ENCODE peak calls at places on chromosome 18, in six cellular contexts. One of them, this sample, is unnamed.

GRCh38 chr18:13436596-13436995 is 218.0 kb downstream of the LDLRAD4 start:
- DNase-seq in activated CD4-positive, alpha-beta T cell treated with anti-CD3 and anti-CD28 coated beads, Interleukin-2, amount 50 U/mL, for 4 hours: peak
- DNase-seq in iPS DF 6.9: no peak
- DNase-seq in lower lobe of right lung: no peak
- DNase-seq in activated CD8-positive, alpha-beta memory T cell treated with anti-CD3 and anti-CD28 coated beads for 24 hours: no peak
- DNase-seq in central memory CD4-positive, alpha-beta T cell: peak
- DNase-seq in this sample: peak

GRCh38 chr18:36608107-36608506 is 220.7 kb downstream of the TPGS2 start:
- DNase-seq in activated CD4-positive, alpha-beta T cell treated with anti-CD3 and anti-CD28 coated beads, Interleukin-2, amount 50 U/mL, for 4 hours: no peak
- DNase-seq in iPS DF 6.9: no peak
- DNase-seq in lower lobe of right lung: no peak
- DNase-seq in activated CD8-positive, alpha-beta memory T cell treated with anti-CD3 and anti-CD28 coated beads for 24 hours: no peak
- DNase-seq in central memory CD4-positive, alpha-beta T cell: no peak
- DNase-seq in this sample: no peak

GRCh38 chr18:35949903-35950627 is 22.4 kb upstream of the RMP24 start:
- DNase-seq in activated CD4-positive, alpha-beta T cell treated with anti-CD3 and anti-CD28 coated beads, Interleukin-2, amount 50 U/mL, for 4 hours: peak
- DNase-seq in iPS DF 6.9: peak
- DNase-seq in lower lobe of right lung: peak
- DNase-seq in activated CD8-positive, alpha-beta memory T cell treated with anti-CD3 and anti-CD28 coated beads for 24 hours: peak
- DNase-seq in central memory CD4-positive, alpha-beta T cell: peak
- DNase-seq in this sample: peak

GRCh38 chr18:62119884-62120283 is 67.0 kb downstream of the PIGN start:
- DNase-seq in activated CD4-positive, alpha-beta T cell treated with anti-CD3 and anti-CD28 coated beads, Interleukin-2, amount 50 U/mL, for 4 hours: no peak
- DNase-seq in iPS DF 6.9: no peak
- DNase-seq in lower lobe of right lung: no peak
- DNase-seq in activated CD8-positive, alpha-beta memory T cell treated with anti-CD3 and anti-CD28 coated beads for 24 hours: no peak
- DNase-seq in central memory CD4-positive, alpha-beta T cell: no peak
- DNase-seq in this sample: no peak

GRCh38 chr18:12307871-12308385 is at the start of gene TUBB6:
- DNase-seq in activated CD4-positive, alpha-beta T cell treated with anti-CD3 and anti-CD28 coated beads, Interleukin-2, amount 50 U/mL, for 4 hours: no peak
- DNase-seq in iPS DF 6.9: no peak
- DNase-seq in lower lobe of right lung: peak
- DNase-seq in activated CD8-positive, alpha-beta memory T cell treated with anti-CD3 and anti-CD28 coated beads for 24 hours: no peak
- DNase-seq in central memory CD4-positive, alpha-beta T cell: no peak
- DNase-seq in this sample: no peak

GRCh38 chr18:22043837-22044236 is 125.6 kb upstream of the GATA6 start:
- DNase-seq in activated CD4-positive, alpha-beta T cell treated with anti-CD3 and anti-CD28 coated beads, Interleukin-2, amount 50 U/mL, for 4 hours: no peak
- DNase-seq in iPS DF 6.9: no peak
- DNase-seq in lower lobe of right lung: no peak
- DNase-seq in activated CD8-positive, alpha-beta memory T cell treated with anti-CD3 and anti-CD28 coated beads for 24 hours: no peak
- DNase-seq in central memory CD4-positive, alpha-beta T cell: no peak
- DNase-seq in this sample: no peak

GRCh38 chr18:80179857-80180558 is 67.3 kb downstream of the PARD6G start:
- DNase-seq in activated CD4-positive, alpha-beta T cell treated with anti-CD3 and anti-CD28 coated beads, Interleukin-2, amount 50 U/mL, for 4 hours: no peak
- DNase-seq in iPS DF 6.9: no peak
- DNase-seq in lower lobe of right lung: no peak
- DNase-seq in activated CD8-positive, alpha-beta memory T cell treated with anti-CD3 and anti-CD28 coated beads for 24 hours: no peak
- DNase-seq in central memory CD4-positive, alpha-beta T cell: no peak
- DNase-seq in this sample: no peak

GRCh38 chr18:11005528-11005927 is 143.8 kb downstream of the PIEZO2 start:
- DNase-seq in activated CD4-positive, alpha-beta T cell treated with anti-CD3 and anti-CD28 coated beads, Interleukin-2, amount 50 U/mL, for 4 hours: no peak
- DNase-seq in iPS DF 6.9: no peak
- DNase-seq in lower lobe of right lung: no peak
- DNase-seq in activated CD8-positive, alpha-beta memory T cell treated with anti-CD3 and anti-CD28 coated beads for 24 hours: no peak
- DNase-seq in central memory CD4-positive, alpha-beta T cell: no peak
- DNase-seq in this sample: no peak

GRCh38 chr18:2050016-2050415 is 521.3 kb downstream of the METTL4 start:
- DNase-seq in activated CD4-positive, alpha-beta T cell treated with anti-CD3 and anti-CD28 coated beads, Interleukin-2, amount 50 U/mL, for 4 hours: no peak
- DNase-seq in iPS DF 6.9: no peak
- DNase-seq in lower lobe of right lung: no peak
- DNase-seq in activated CD8-positive, alpha-beta memory T cell treated with anti-CD3 and anti-CD28 coated beads for 24 hours: no peak
- DNase-seq in central memory CD4-positive, alpha-beta T cell: no peak
- DNase-seq in this sample: peak

GRCh38 chr18:72833471-72833870 is 34.3 kb downstream of the NETO1 start:
- DNase-seq in activated CD4-positive, alpha-beta T cell treated with anti-CD3 and anti-CD28 coated beads, Interleukin-2, amount 50 U/mL, for 4 hours: no peak
- DNase-seq in iPS DF 6.9: no peak
- DNase-seq in lower lobe of right lung: no peak
- DNase-seq in activated CD8-positive, alpha-beta memory T cell treated with anti-CD3 and anti-CD28 coated beads for 24 hours: no peak
- DNase-seq in central memory CD4-positive, alpha-beta T cell: no peak
- DNase-seq in this sample: no peak

GRCh38 chr18:77106331-77106730 is 26.3 kb downstream of the MBP start:
- DNase-seq in activated CD4-positive, alpha-beta T cell treated with anti-CD3 and anti-CD28 coated beads, Interleukin-2, amount 50 U/mL, for 4 hours: peak
- DNase-seq in iPS DF 6.9: no peak
- DNase-seq in lower lobe of right lung: no peak
- DNase-seq in activated CD8-positive, alpha-beta memory T cell treated with anti-CD3 and anti-CD28 coated beads for 24 hours: peak
- DNase-seq in central memory CD4-positive, alpha-beta T cell: peak
- DNase-seq in this sample: peak

GRCh38 chr18:41870817-41871216 is 84.2 kb upstream of the PIK3C3 start:
- DNase-seq in activated CD4-positive, alpha-beta T cell treated with anti-CD3 and anti-CD28 coated beads, Interleukin-2, amount 50 U/mL, for 4 hours: no peak
- DNase-seq in iPS DF 6.9: no peak
- DNase-seq in lower lobe of right lung: no peak
- DNase-seq in activated CD8-positive, alpha-beta memory T cell treated with anti-CD3 and anti-CD28 coated beads for 24 hours: no peak
- DNase-seq in central memory CD4-positive, alpha-beta T cell: no peak
- DNase-seq in this sample: no peak

GRCh38 chr18:79383388-79384056 is 12.2 kb upstream of the NFATC1 start:
- DNase-seq in activated CD4-positive, alpha-beta T cell treated with anti-CD3 and anti-CD28 coated beads, Interleukin-2, amount 50 U/mL, for 4 hours: no peak
- DNase-seq in iPS DF 6.9: no peak
- DNase-seq in lower lobe of right lung: no peak
- DNase-seq in activated CD8-positive, alpha-beta memory T cell treated with anti-CD3 and anti-CD28 coated beads for 24 hours: no peak
- DNase-seq in central memory CD4-positive, alpha-beta T cell: no peak
- DNase-seq in this sample: no peak

GRCh38 chr18:22467760-22468553 is 50.2 kb upstream of the CTAGE1 start:
- DNase-seq in activated CD4-positive, alpha-beta T cell treated with anti-CD3 and anti-CD28 coated beads, Interleukin-2, amount 50 U/mL, for 4 hours: no peak
- DNase-seq in iPS DF 6.9: no peak
- DNase-seq in lower lobe of right lung: no peak
- DNase-seq in activated CD8-positive, alpha-beta memory T cell treated with anti-CD3 and anti-CD28 coated beads for 24 hours: no peak
- DNase-seq in central memory CD4-positive, alpha-beta T cell: no peak
- DNase-seq in this sample: no peak

GRCh38 chr18:77073336-77074093 is 59.1 kb downstream of the MBP start:
- DNase-seq in activated CD4-positive, alpha-beta T cell treated with anti-CD3 and anti-CD28 coated beads, Interleukin-2, amount 50 U/mL, for 4 hours: no peak
- DNase-seq in iPS DF 6.9: no peak
- DNase-seq in lower lobe of right lung: no peak
- DNase-seq in activated CD8-positive, alpha-beta memory T cell treated with anti-CD3 and anti-CD28 coated beads for 24 hours: no peak
- DNase-seq in central memory CD4-positive, alpha-beta T cell: no peak
- DNase-seq in this sample: no peak

GRCh38 chr18:57428221-57429150 is 6.7 kb upstream of the ONECUT2 start:
- DNase-seq in activated CD4-positive, alpha-beta T cell treated with anti-CD3 and anti-CD28 coated beads, Interleukin-2, amount 50 U/mL, for 4 hours: no peak
- DNase-seq in iPS DF 6.9: no peak
- DNase-seq in lower lobe of right lung: no peak
- DNase-seq in activated CD8-positive, alpha-beta memory T cell treated with anti-CD3 and anti-CD28 coated beads for 24 hours: no peak
- DNase-seq in central memory CD4-positive, alpha-beta T cell: no peak
- DNase-seq in this sample: no peak

GRCh38 chr18:77058186-77058847 is 74.3 kb downstream of the MBP start:
- DNase-seq in activated CD4-positive, alpha-beta T cell treated with anti-CD3 and anti-CD28 coated beads, Interleukin-2, amount 50 U/mL, for 4 hours: no peak
- DNase-seq in iPS DF 6.9: no peak
- DNase-seq in lower lobe of right lung: no peak
- DNase-seq in activated CD8-positive, alpha-beta memory T cell treated with anti-CD3 and anti-CD28 coated beads for 24 hours: no peak
- DNase-seq in central memory CD4-positive, alpha-beta T cell: no peak
- DNase-seq in this sample: no peak

GRCh38 chr18:59056706-59057492 is 82.8 kb upstream of the SEC11C start:
- DNase-seq in activated CD4-positive, alpha-beta T cell treated with anti-CD3 and anti-CD28 coated beads, Interleukin-2, amount 50 U/mL, for 4 hours: peak
- DNase-seq in iPS DF 6.9: no peak
- DNase-seq in lower lobe of right lung: no peak
- DNase-seq in activated CD8-positive, alpha-beta memory T cell treated with anti-CD3 and anti-CD28 coated beads for 24 hours: peak
- DNase-seq in central memory CD4-positive, alpha-beta T cell: peak
- DNase-seq in this sample: peak

GRCh38 chr18:66342577-66342976 is 261.3 kb downstream of the CDH19 start:
- DNase-seq in activated CD4-positive, alpha-beta T cell treated with anti-CD3 and anti-CD28 coated beads, Interleukin-2, amount 50 U/mL, for 4 hours: no peak
- DNase-seq in iPS DF 6.9: no peak
- DNase-seq in lower lobe of right lung: no peak
- DNase-seq in activated CD8-positive, alpha-beta memory T cell treated with anti-CD3 and anti-CD28 coated beads for 24 hours: no peak
- DNase-seq in central memory CD4-positive, alpha-beta T cell: no peak
- DNase-seq in this sample: no peak

GRCh38 chr18:27921392-27921791 is 255.5 kb downstream of the CDH2 start:
- DNase-seq in activated CD4-positive, alpha-beta T cell treated with anti-CD3 and anti-CD28 coated beads, Interleukin-2, amount 50 U/mL, for 4 hours: no peak
- DNase-seq in iPS DF 6.9: no peak
- DNase-seq in lower lobe of right lung: no peak
- DNase-seq in activated CD8-positive, alpha-beta memory T cell treated with anti-CD3 and anti-CD28 coated beads for 24 hours: no peak
- DNase-seq in central memory CD4-positive, alpha-beta T cell: no peak
- DNase-seq in this sample: no peak